ENCODE peak calls at places on chromosomes 4 and X, in four cellular contexts. One of them, this sample, is unnamed.

GRCh38 chr4:102196221-102196620 is 149.1 kb downstream of the SLC39A8 start:
- DNase-seq in K562: no peak
- DNase-seq in HCT116: no peak
- DNase-seq in HepG2: no peak
- DNase-seq in this sample: no peak

GRCh38 chrX:69069876-69070275 is 95.4 kb downstream of the PJA1 start:
- DNase-seq in HCT116: no peak
- DNase-seq in HepG2: no peak
- DNase-seq in K562: no peak
- DNase-seq in this sample: no peak

GRCh38 chr4:170109586-170110289 is 20.0 kb upstream of the AADAT start:
- DNase-seq in HCT116: no peak
- DNase-seq in HepG2: no peak
- DNase-seq in K562: no peak
- DNase-seq in this sample: no peak

GRCh38 chr4:57501715-57502114 is 391.5 kb upstream of the IGFBP7 start:
- DNase-seq in K562: no peak
- DNase-seq in HCT116: no peak
- DNase-seq in HepG2: no peak
- DNase-seq in this sample: no peak

GRCh38 chrX:26581086-26581485 is 365.1 kb downstream of the MAGEB5 start:
- DNase-seq in HCT116: no peak
- DNase-seq in K562: no peak
- DNase-seq in HepG2: no peak
- DNase-seq in this sample: no peak

GRCh38 chr4:120672558-120673147 is 249.9 kb downstream of the PRDM5 start:
- DNase-seq in K562: no peak
- DNase-seq in HepG2: no peak
- DNase-seq in HCT116: no peak
- DNase-seq in this sample: no peak

GRCh38 chrX:110161361-110161686 is 156.6 kb downstream of the AMMECR1 start:
- DNase-seq in K562: no peak
- DNase-seq in HepG2: no peak
- DNase-seq in HCT116: no peak
- DNase-seq in this sample: no peak

GRCh38 chrX:22950278-22951266 is 49.2 kb upstream of the DDX53 start:
- DNase-seq in HepG2: no peak
- DNase-seq in K562: peak
- DNase-seq in HCT116: no peak
- DNase-seq in this sample: no peak

GRCh38 chr4:170089274-170089742 is 448 bp downstream of the AADAT start:
- DNase-seq in K562: no peak
- DNase-seq in HCT116: no peak
- DNase-seq in HepG2: peak
- DNase-seq in this sample: no peak

GRCh38 chr4:12296366-12296765 is 867.7 kb upstream of the HS3ST1 start:
- DNase-seq in K562: no peak
- DNase-seq in HCT116: no peak
- DNase-seq in HepG2: no peak
- DNase-seq in this sample: no peak

GRCh38 chr4:53633608-53634007 is 42.3 kb upstream of the LNX1 start:
- DNase-seq in HepG2: no peak
- DNase-seq in HCT116: no peak
- DNase-seq in K562: no peak
- DNase-seq in this sample: no peak

GRCh38 chrX:133838761-133839676 is 146.4 kb downstream of the GPC3 start:
- DNase-seq in HCT116: peak
- DNase-seq in HepG2: no peak
- DNase-seq in K562: peak
- DNase-seq in this sample: peak

GRCh38 chr4:137644201-137644600 is 111.9 kb upstream of the PCDH18 start:
- DNase-seq in K562: no peak
- DNase-seq in HepG2: no peak
- DNase-seq in HCT116: no peak
- DNase-seq in this sample: no peak

GRCh38 chrX:1719270-1719669 is 104.4 kb downstream of the ASMT start:
- DNase-seq in HepG2: peak
- DNase-seq in HCT116: no peak
- DNase-seq in K562: no peak
- DNase-seq in this sample: no peak

GRCh38 chr4:152680988-152681731 is 1.4 kb upstream of the TMEM154 start:
- DNase-seq in HCT116: no peak
- DNase-seq in HepG2: no peak
- DNase-seq in K562: no peak
- DNase-seq in this sample: no peak

GRCh38 chr4:71251266-71251665 is 87.6 kb upstream of the SLC4A4 start:
- DNase-seq in HepG2: no peak
- DNase-seq in K562: no peak
- DNase-seq in HCT116: no peak
- DNase-seq in this sample: no peak

GRCh38 chr4:40630335-40631021 is 814 bp upstream of the RBM47 start:
- DNase-seq in HCT116: peak
- DNase-seq in HepG2: no peak
- DNase-seq in K562: no peak
- DNase-seq in this sample: no peak

GRCh38 chr4:155539746-155540145 is 126.9 kb upstream of the GUCY1A1 start:
- DNase-seq in HCT116: no peak
- DNase-seq in HepG2: no peak
- DNase-seq in K562: no peak
- DNase-seq in this sample: no peak

GRCh38 chrX:13254076-13254785 is 65.6 kb downstream of the ATXN3L start:
- DNase-seq in K562: peak
- DNase-seq in HepG2: peak
- DNase-seq in HCT116: no peak
- DNase-seq in this sample: no peak

GRCh38 chr4:6058531-6059374 is 40.5 kb upstream of the C4orf50 start:
- DNase-seq in K562: no peak
- DNase-seq in HepG2: no peak
- DNase-seq in HCT116: no peak
- DNase-seq in this sample: no peak

GRCh38 chrX:46903458-46904242 is 8.6 kb upstream of the JADE3 start:
- DNase-seq in K562: peak
- DNase-seq in HCT116: peak
- DNase-seq in HepG2: peak
- DNase-seq in this sample: peak

GRCh38 chr4:7616193-7616592 is 181.5 kb upstream of the PSAPL1 start:
- DNase-seq in K562: no peak
- DNase-seq in HCT116: no peak
- DNase-seq in HepG2: no peak
- DNase-seq in this sample: no peak

GRCh38 chr4:186808635-186809018 is 85.0 kb upstream of the FAT1 start:
- DNase-seq in HepG2: no peak
- DNase-seq in K562: peak
- DNase-seq in HCT116: peak
- DNase-seq in this sample: no peak

GRCh38 chrX:47226071-47226470 is 6.7 kb upstream of the USP11 start:
- DNase-seq in HCT116: no peak
- DNase-seq in HepG2: no peak
- DNase-seq in K562: no peak
- DNase-seq in this sample: no peak

GRCh38 chr4:150181536-150181935 is 103.3 kb downstream of the DCLK2 start:
- DNase-seq in HCT116: no peak
- DNase-seq in HepG2: no peak
- DNase-seq in K562: no peak
- DNase-seq in this sample: no peak

GRCh38 chr4:88411491-88412101 is 32.9 kb downstream of the HERC6 start:
- DNase-seq in HCT116: no peak
- DNase-seq in HepG2: no peak
- DNase-seq in K562: no peak
- DNase-seq in this sample: no peak

GRCh38 chrX:13078739-13079444 is 34.5 kb upstream of the FAM9C start:
- DNase-seq in K562: no peak
- DNase-seq in HCT116: no peak
- DNase-seq in HepG2: no peak
- DNase-seq in this sample: no peak

GRCh38 chr4:125838924-125839323 is 524.2 kb downstream of the FAT4 start:
- DNase-seq in K562: no peak
- DNase-seq in HCT116: no peak
- DNase-seq in HepG2: no peak
- DNase-seq in this sample: no peak

GRCh38 chrX:132146456-132146855 is 18.6 kb upstream of the FRMD7 start:
- DNase-seq in K562: no peak
- DNase-seq in HepG2: peak
- DNase-seq in HCT116: no peak
- DNase-seq in this sample: no peak

GRCh38 chrX:39936886-39937770 is 160.6 kb downstream of the BCOR start:
- DNase-seq in HCT116: no peak
- DNase-seq in K562: peak
- DNase-seq in HepG2: no peak
- DNase-seq in this sample: no peak

GRCh38 chr4:11428701-11429571 is at the start of gene HS3ST1:
- DNase-seq in K562: no peak
- DNase-seq in HCT116: peak
- DNase-seq in HepG2: no peak
- DNase-seq in this sample: peak

GRCh38 chr4:112109455-112110425 is 35.5 kb upstream of the FAM241A start:
- DNase-seq in HepG2: peak
- DNase-seq in HCT116: no peak
- DNase-seq in K562: no peak
- DNase-seq in this sample: no peak

GRCh38 chrX:97628807-97629596 is 745.3 kb downstream of the RPA4 start:
- DNase-seq in K562: no peak
- DNase-seq in HCT116: no peak
- DNase-seq in HepG2: no peak
- DNase-seq in this sample: no peak

GRCh38 chr4:41750624-41751324 is 2.2 kb upstream of the PHOX2B start:
- DNase-seq in HCT116: no peak
- DNase-seq in K562: no peak
- DNase-seq in HepG2: no peak
- DNase-seq in this sample: no peak

GRCh38 chr4:145523117-145523516 is 41.5 kb downstream of the SMAD1 start:
- DNase-seq in K562: no peak
- DNase-seq in HCT116: no peak
- DNase-seq in HepG2: no peak
- DNase-seq in this sample: no peak

GRCh38 chr4:10492486-10492885 is 35.3 kb upstream of the ZNF518B start:
- DNase-seq in HCT116: no peak
- DNase-seq in HepG2: no peak
- DNase-seq in K562: no peak
- DNase-seq in this sample: no peak

GRCh38 chrX:151680805-151681204 is 14.5 kb upstream of the PRRG3 start:
- DNase-seq in HCT116: peak
- DNase-seq in HepG2: peak
- DNase-seq in K562: peak
- DNase-seq in this sample: peak

GRCh38 chrX:115560978-115561604 is at the start of gene PLS3:
- DNase-seq in K562: no peak
- DNase-seq in HepG2: peak
- DNase-seq in HCT116: peak
- DNase-seq in this sample: no peak

GRCh38 chr4:113759696-113760093 is 1.8 kb downstream of the CAMK2D start:
- DNase-seq in K562: no peak
- DNase-seq in HCT116: no peak
- DNase-seq in HepG2: no peak
- DNase-seq in this sample: no peak
- TF ChIP-seq TCF7L2 in K562: no peak
- TF ChIP-seq TCF7L2 in HCT116: no peak
- TF ChIP-seq TCF7L2 in HepG2: no peak
- TF ChIP-seq TCF7L2 in this sample: no peak

DNA sequence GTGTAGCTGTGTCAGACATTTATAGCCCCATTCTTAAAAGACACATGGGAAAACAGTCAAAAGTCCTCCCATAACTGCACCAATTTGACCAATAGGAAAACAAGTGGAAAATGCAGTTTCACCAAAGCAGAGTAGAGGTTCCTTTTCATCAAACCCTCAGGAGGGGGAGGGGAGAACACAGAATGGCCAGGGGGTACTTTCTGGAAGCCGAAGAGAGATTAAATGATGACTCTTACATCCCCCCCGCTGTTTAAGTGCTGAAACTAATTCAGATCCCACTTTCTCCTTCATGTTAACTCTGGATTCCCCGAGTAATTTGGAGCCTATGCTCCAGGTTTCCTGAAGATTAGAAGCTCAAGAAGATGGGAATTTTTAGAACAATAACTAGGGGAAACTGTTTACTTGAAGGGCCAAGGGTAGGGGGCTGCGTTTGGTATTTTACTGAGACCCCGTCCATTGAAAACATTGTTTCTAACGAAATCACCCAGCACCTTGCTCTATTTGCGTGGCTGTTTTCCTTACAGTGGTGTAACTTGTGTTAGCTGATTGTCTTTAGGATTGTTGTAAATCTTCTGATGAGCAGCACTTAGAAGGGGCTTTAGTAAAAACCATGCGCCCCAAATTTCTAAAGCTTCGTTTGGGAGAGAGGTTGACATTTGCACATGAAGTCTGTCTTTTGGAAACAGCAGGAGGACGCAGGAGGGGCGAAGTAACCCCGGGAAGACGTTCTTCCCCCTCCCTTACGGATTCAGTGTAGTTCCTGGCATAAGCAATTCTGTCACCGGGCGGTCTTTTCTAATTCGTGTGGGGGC is 2.2 kb upstream of the LEF1 start:
- DNase-seq in K562: peak
- DNase-seq in HCT116: no peak
- DNase-seq in HepG2: no peak
- DNase-seq in this sample: no peak
- TF ChIP-seq POLR2AphosphoS5 in K562: no peak
- TF ChIP-seq POLR2AphosphoS5 in HCT116: no peak
- TF ChIP-seq POLR2AphosphoS5 in HepG2: no peak
- TF ChIP-seq POLR2AphosphoS5 in this sample: no peak

DNA sequence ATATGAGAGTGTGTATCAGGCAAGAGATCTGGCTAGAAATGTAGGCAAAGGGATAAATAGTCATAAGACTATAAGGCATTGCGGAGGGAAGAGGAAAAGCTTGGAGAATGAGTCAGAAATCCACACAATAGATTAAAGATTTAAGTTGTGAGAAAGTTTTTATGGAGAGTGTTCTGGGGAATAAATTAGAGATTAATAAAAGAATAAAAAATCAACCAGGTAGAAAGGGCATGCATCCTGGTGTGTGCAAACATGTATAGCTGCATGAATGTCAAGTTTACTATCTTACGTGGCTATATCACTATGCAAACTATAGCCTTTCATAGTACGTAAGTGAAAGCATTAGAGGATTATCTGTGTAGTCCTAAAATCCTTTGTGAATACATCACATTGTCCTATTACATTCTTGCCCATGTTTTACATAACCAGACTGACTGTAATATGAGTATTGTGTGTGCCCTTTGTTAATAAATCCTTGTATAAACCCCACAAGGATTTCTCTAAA is 36.9 kb downstream of the SNCA start:
- DNase-seq in HepG2: no peak
- DNase-seq in K562: no peak
- DNase-seq in HCT116: no peak
- DNase-seq in this sample: no peak
- TF ChIP-seq TCF7L2 in HepG2: no peak
- TF ChIP-seq TCF7L2 in K562: no peak
- TF ChIP-seq TCF7L2 in HCT116: no peak
- TF ChIP-seq TCF7L2 in this sample: no peak

GRCh38 chr4:96093057-96093456 is 253.2 kb downstream of the PDHA2 start:
- DNase-seq in HCT116: no peak
- DNase-seq in HepG2: no peak
- DNase-seq in K562: no peak
- DNase-seq in this sample: no peak
- TF ChIP-seq POLR2AphosphoS5 in HCT116: no peak
- TF ChIP-seq POLR2AphosphoS5 in HepG2: no peak
- TF ChIP-seq POLR2AphosphoS5 in K562: no peak
- TF ChIP-seq POLR2AphosphoS5 in this sample: no peak

This sample was measured in Panc1.